ENCODE peak calls at places on chromosome X, in four cellular contexts. K is activated CD8-positive, alpha-beta T cell treated with anti-CD3 and anti-CD28 coated beads for 36 hours; U is GM13977; N is fibroblast of the aortic adventitia. O is an unnamed sample.

GRCh38 chrX:135275973-135276372 is 24.1 kb downstream of the ETDA start:
- DNase-seq in N (no peak), K (no peak), U (no peak), O (no peak)

GRCh38 chrX:126165721-126166401 is at the start of gene DCAF12L2:
- DNase-seq in N (no peak), U (no peak), K (peak; percentile 10), O (peak; percentile 10)

GRCh38 chrX:13026877-13027652 is 17.4 kb downstream of the FAM9C start:
- DNase-seq in N (no peak), U (no peak), K (peak; percentile 28), O (no peak)

GRCh38 chrX:378443-378842 is 8.3 kb downstream of the PPP2R3B start:
- DNase-seq in N (no peak), K (peak; percentile 51), U (no peak), O (no peak)

GRCh38 chrX:110204986-110205385 is 112.9 kb downstream of the AMMECR1 start:
- DNase-seq in K (no peak), U (no peak), N (peak; percentile 59), O (no peak)

GRCh38 chrX:96684339-96685204 is at the start of gene DIAPH2:
- DNase-seq in N (peak; percentile 77), U (peak; percentile 53), K (peak; percentile 82), O (peak; percentile 60)

GRCh38 chrX:65516756-65517155 is 17.8 kb downstream of the LAS1L start:
- DNase-seq in N (no peak), U (no peak), K (no peak), O (no peak)

GRCh38 chrX:88903989-88904718 is 157.1 kb downstream of the CPXCR1 start:
- DNase-seq in N (no peak), K (peak; percentile 3), U (no peak), O (no peak)

GRCh38 chrX:63747331-63747730 is 37.7 kb downstream of the ARHGEF9 start:
- DNase-seq in U (no peak), K (no peak), N (peak; percentile 70), O (no peak)

GRCh38 chrX:48504261-48504660 is 4.5 kb upstream of the PORCN start:
- DNase-seq in K (no peak), U (no peak), N (no peak), O (no peak)

GRCh38 chrX:1394731-1395501 is 3.0 kb upstream of the SLC25A6 start:
- DNase-seq in U (no peak), K (no peak), N (peak; percentile 36), O (no peak)

GRCh38 chrX:149903889-149904748 is 23.1 kb downstream of the MAGEA8 start:
- DNase-seq in U (no peak), K (no peak), N (peak; percentile 13), O (no peak)

GRCh38 chrX:1658083-1658463 is 43.2 kb downstream of the ASMT start:
- DNase-seq in N (no peak), U (no peak), K (peak; percentile 41), O (no peak)

GRCh38 chrX:9362529-9362928 is 102.3 kb upstream of the TBL1X start:
- DNase-seq in U (no peak), K (no peak), N (peak; percentile 24), O (no peak)

GRCh38 chrX:12975999-12976558 is 1.2 kb downstream of the TMSB4X start:
- DNase-seq in N (peak; percentile 54), U (no peak), K (peak; percentile 46), O (no peak)

GRCh38 chrX:13250831-13251612 is 68.8 kb downstream of the ATXN3L start:
- DNase-seq in N (peak; percentile 94), U (no peak), K (no peak), O (no peak)

GRCh38 chrX:15930585-15930984 is 76.0 kb upstream of the AP1S2 start:
- DNase-seq in N (peak; percentile 61), K (no peak), U (peak; percentile 26), O (peak; percentile 16)

GRCh38 chrX:66731398-66731797 is 92.5 kb upstream of the EDA2R start:
- DNase-seq in U (peak; percentile 23), K (no peak), N (peak; percentile 76), O (peak; percentile 27)

GRCh38 chrX:130097507-130098201 is 12.6 kb downstream of the ELF4 start:
- DNase-seq in K (peak; percentile 23), U (no peak), N (no peak), O (no peak)

GRCh38 chrX:65924938-65925507 is 114.9 kb downstream of the VSIG4 start:
- DNase-seq in K (no peak), N (no peak), U (no peak), O (no peak)

GRCh38 chrX:47612418-47612817 is 7.2 kb downstream of the SYN1 start:
- DNase-seq in N (no peak), K (no peak), U (no peak), O (no peak)

GRCh38 chrX:33808636-33809035 is 323.5 kb downstream of the FAM47A start:
- DNase-seq in N (no peak), K (no peak), U (no peak), O (no peak)

GRCh38 chrX:38275615-38276014 is 51.7 kb downstream of the RPGR start:
- DNase-seq in K (no peak), U (no peak), N (peak; percentile 84), O (no peak)

GRCh38 chrX:49291615-49292337 is 11.7 kb upstream of the GAGE10 start:
- DNase-seq in N (peak; percentile 56), U (peak; percentile 43), K (peak; percentile 87), O (peak; percentile 60)

GRCh38 chrX:77597090-77597489 is 149.9 kb downstream of the FGF16 start:
- DNase-seq in N (peak; percentile 56), U (no peak), K (no peak), O (no peak)

DNA sequence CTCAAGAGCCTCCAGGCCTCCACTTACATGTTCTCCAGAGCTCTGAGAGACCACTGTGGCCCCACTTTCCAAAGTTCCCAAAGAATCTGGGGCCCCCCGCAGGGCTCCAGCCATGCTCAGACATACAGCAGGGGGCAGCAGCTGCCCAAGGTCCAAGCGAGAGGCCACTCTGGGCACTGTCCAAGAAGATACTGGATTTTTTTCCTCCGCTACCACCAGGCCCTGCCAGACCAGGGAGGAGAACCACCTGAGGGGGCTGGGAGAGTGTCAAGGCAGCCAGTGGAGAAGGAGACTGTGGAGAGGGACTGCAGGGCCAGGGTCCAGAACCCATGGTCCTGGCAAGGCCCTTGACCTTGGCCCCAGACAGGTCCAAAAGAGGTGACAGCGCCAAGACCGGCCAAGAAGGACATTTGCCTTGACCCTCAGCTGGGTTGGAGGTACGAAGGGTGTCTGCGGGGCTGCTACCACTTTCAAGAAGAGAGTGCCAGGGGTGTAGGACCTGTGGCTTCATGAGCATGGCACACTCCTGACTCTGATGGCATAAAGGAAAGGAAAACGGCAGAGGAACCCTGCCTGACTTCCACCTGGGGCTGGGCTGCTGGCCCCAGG is 5.3 kb downstream of the EMD start:
- DNase-seq in U (no peak), K (no peak), N (no peak), O (no peak)
- TF ChIP-seq CTCF in U (peak; percentile 15), K (no peak), N (peak; percentile 36), O (no peak)

GRCh38 chrX:115966920-115967319 is 203.6 kb upstream of the AGTR2 start:
- DNase-seq in U (no peak), N (peak; percentile 18), K (no peak), O (peak; percentile 4)

GRCh38 chrX:115972717-115973116 is 197.8 kb upstream of the AGTR2 start:
- DNase-seq in N (no peak), U (no peak), K (no peak), O (no peak)

GRCh38 chrX:115970718-115971117 is 199.8 kb upstream of the AGTR2 start:
- DNase-seq in N (no peak), U (no peak), K (no peak), O (no peak)

DNA sequence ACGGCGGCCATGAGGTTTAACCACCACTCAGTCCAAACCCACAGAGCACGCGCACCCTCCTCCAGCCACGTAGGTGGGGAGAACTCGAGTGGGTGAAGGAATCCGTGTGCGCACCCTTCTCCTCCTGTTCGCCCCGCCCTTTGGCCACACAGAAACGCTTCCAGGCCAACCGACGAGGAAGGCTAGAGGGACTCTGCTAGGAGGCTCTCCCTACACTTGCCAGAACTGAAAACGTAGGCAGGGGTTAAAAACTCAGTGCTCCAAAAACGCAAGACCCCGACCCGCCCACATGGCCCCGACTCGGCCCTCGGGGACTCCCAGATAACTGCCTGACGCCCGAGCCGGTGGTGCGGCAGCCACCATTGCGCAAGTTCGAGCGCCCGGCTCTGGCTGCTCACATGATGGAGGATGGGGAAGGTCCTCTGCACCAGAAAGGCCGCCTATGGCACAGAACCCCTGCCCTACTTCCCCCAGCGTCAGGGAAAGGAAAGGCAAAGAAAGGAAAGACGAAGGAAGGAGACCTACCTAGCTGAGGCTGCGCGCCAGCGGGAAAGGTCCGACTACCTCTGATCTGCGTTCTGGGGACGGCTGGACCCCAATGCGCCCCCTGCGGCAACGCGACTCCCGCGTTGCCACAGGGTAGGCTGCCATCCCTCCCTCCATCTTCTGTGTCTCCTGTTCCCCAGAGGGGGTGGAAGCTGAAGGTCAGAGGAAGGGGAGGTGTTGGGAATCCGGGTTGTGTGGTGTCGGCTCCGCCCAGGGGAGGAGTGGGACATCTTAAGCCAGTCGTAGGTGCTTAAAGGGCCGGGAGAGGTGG is 201.9 kb upstream of the AGTR2 start:
- DNase-seq in N (peak; percentile 39), K (no peak), U (peak; percentile 30), O (peak; percentile 52)
- TF ChIP-seq CTCF in N (peak; percentile 10), K (no peak), U (peak; percentile 4), O (no peak)

DNA sequence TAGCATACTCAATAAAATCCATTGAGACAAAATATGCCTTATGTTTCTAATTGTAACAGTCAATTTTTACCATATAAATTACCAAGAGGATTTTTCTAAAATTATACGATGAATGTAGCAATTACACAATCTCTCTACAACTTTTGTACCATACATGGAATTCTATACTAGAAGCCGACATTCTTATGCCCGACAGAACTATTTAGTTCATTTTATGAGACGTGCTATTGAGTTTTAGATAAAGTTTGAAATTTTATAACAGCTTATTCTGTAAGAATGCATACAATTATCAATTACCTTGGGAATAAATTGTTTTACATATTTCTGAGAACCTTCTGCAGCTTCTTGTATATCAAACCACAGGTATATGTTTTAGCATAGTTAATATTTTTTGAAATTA is 431.2 kb downstream of the DMD start:
- DNase-seq in N (no peak), K (no peak), U (no peak), O (no peak)
- TF ChIP-seq CTCF in N (no peak), K (no peak), U (no peak), O (no peak)

DNA sequence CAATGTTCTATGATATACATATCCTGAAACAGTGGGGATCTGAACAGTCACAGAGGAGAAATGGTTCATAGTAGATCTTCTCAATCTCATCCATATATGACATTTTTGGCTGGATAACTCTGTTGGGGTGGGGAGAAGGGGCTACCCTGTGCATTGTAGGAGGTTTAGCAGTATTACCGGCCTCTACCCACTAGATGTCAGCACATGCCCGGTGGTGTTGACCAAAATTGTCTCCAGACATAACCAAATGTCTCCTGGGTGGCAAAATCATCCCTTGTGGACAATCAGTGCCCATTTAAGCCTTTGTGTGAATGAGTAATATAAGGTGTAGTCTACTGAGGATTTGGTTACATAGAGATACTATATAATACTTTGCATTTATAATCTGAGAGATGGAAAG is 89.9 kb downstream of the PLS3 start:
- DNase-seq in N (peak; percentile 63), U (peak; percentile 24), K (peak; percentile 26), O (peak; percentile 19)
- TF ChIP-seq CTCF in N (peak; percentile 79), U (peak; percentile 73), K (peak; percentile 27), O (peak; percentile 69)

DNA sequence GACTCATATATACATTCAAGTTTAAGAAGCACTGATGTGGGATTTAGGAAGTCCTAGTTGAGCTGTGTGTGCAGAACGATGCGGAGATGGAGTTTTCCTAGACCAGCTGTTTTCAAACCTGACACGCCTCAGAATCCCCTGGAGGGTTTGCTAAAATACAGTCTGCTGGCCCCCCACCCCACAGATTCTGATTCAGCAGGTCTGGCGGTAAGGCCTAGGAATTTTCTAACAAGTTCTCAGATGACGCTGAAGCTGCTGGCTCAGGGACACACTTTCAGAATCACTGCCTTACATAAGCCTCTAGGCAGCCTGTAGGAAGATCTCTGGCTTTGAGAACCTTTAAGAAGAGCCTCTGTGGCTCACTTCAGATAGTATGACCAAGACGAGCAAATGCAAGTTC is 73.1 kb downstream of the PHEX start:
- DNase-seq in N (peak; percentile 93), U (no peak), K (no peak), O (no peak)
- TF ChIP-seq CTCF in N (no peak), U (no peak), K (no peak), O (no peak)

GRCh38 chrX:103630171-103630511 is 1.4 kb downstream of the TCEAL1 start:
- DNase-seq in U (no peak), N (no peak), K (no peak), O (no peak)
- TF ChIP-seq CTCF in U (no peak), N (no peak), K (no peak), O (no peak)

O was measured in GM13976.